ENCODE peak calls at places on chromosomes 12 and 14, in seven cellular contexts. One of them, this sample, is unnamed.
A peak's percentile ranks its signal among the peaks of the same experiment; 100 is the strongest.

GRCh38 chr12:57190821-57191220 is 25.8 kb upstream of the NXPH4 start:
- DNase-seq in HCT116: no peak
- DNase-seq in stomach: no peak
- DNase-seq in GM12878: no peak
- DNase-seq in breast epithelium: no peak
- DNase-seq in HL-60: no peak
- DNase-seq in K562: no peak
- DNase-seq in this sample: no peak

GRCh38 chr14:75295491-75296338 is 17.1 kb downstream of the FOS start:
- DNase-seq in K562: peak; percentile 52
- DNase-seq in HL-60: peak; percentile 70
- DNase-seq in stomach: peak; percentile 87
- DNase-seq in HCT116: no peak
- DNase-seq in GM12878: no peak
- DNase-seq in breast epithelium: peak; percentile 81
- DNase-seq in this sample: peak; percentile 51

GRCh38 chr14:106442857-106443256 is 916.5 kb downstream of the TMEM121 start:
- DNase-seq in breast epithelium: no peak
- DNase-seq in K562: no peak
- DNase-seq in GM12878: no peak
- DNase-seq in HL-60: peak; percentile 7
- DNase-seq in HCT116: no peak
- DNase-seq in stomach: no peak
- DNase-seq in this sample: no peak

GRCh38 chr12:111467862-111468245 is 62.1 kb downstream of the SH2B3 start:
- DNase-seq in HCT116: no peak
- DNase-seq in HL-60: no peak
- DNase-seq in K562: no peak
- DNase-seq in breast epithelium: no peak
- DNase-seq in stomach: no peak
- DNase-seq in GM12878: no peak
- DNase-seq in this sample: no peak

GRCh38 chr14:96297000-96297399 is 41.0 kb downstream of the BDKRB1 start:
- DNase-seq in GM12878: no peak
- DNase-seq in K562: no peak
- DNase-seq in HCT116: no peak
- DNase-seq in breast epithelium: no peak
- DNase-seq in HL-60: no peak
- DNase-seq in stomach: no peak
- DNase-seq in this sample: no peak

GRCh38 chr12:84803661-84804060 is 108.9 kb downstream of the SLC6A15 start:
- DNase-seq in K562: no peak
- DNase-seq in HL-60: no peak
- DNase-seq in HCT116: no peak
- DNase-seq in GM12878: no peak
- DNase-seq in stomach: no peak
- DNase-seq in breast epithelium: no peak
- DNase-seq in this sample: no peak

GRCh38 chr12:128365831-128366231 is 98.9 kb downstream of the TMEM132C start:
- DNase-seq in K562: no peak
- DNase-seq in HL-60: peak; percentile 31
- DNase-seq in stomach: no peak
- DNase-seq in HCT116: no peak
- DNase-seq in breast epithelium: no peak
- DNase-seq in GM12878: no peak
- DNase-seq in this sample: no peak

GRCh38 chr12:24797901-24798300 is 151.0 kb downstream of the BCAT1 start:
- DNase-seq in HL-60: no peak
- DNase-seq in stomach: no peak
- DNase-seq in breast epithelium: no peak
- DNase-seq in GM12878: no peak
- DNase-seq in HCT116: no peak
- DNase-seq in K562: no peak
- DNase-seq in this sample: no peak

GRCh38 chr12:40647651-40648050 is 44.6 kb upstream of the CNTN1 start:
- DNase-seq in HCT116: peak; percentile 10
- DNase-seq in HL-60: no peak
- DNase-seq in GM12878: no peak
- DNase-seq in stomach: no peak
- DNase-seq in breast epithelium: no peak
- DNase-seq in K562: no peak
- DNase-seq in this sample: no peak

GRCh38 chr14:69612759-69613145 is 1.4 kb downstream of the SUSD6 start:
- DNase-seq in HCT116: peak; percentile 7
- DNase-seq in GM12878: no peak
- DNase-seq in stomach: no peak
- DNase-seq in K562: no peak
- DNase-seq in breast epithelium: no peak
- DNase-seq in HL-60: no peak
- DNase-seq in this sample: no peak

GRCh38 chr14:35715079-35715478 is 94.0 kb downstream of the RALGAPA1 start:
- DNase-seq in HCT116: no peak
- DNase-seq in breast epithelium: no peak
- DNase-seq in GM12878: no peak
- DNase-seq in K562: no peak
- DNase-seq in stomach: no peak
- DNase-seq in HL-60: no peak
- DNase-seq in this sample: no peak

GRCh38 chr12:4012977-4013968 is 140.1 kb upstream of the PARP11 start:
- DNase-seq in breast epithelium: no peak
- DNase-seq in HCT116: no peak
- DNase-seq in K562: no peak
- DNase-seq in GM12878: no peak
- DNase-seq in stomach: no peak
- DNase-seq in HL-60: no peak
- DNase-seq in this sample: no peak
- TF ChIP-seq POLR2AphosphoS5 in breast epithelium: no peak
- TF ChIP-seq POLR2AphosphoS5 in HCT116: no peak
- TF ChIP-seq POLR2AphosphoS5 in K562: no peak
- TF ChIP-seq POLR2AphosphoS5 in GM12878: no peak
- TF ChIP-seq POLR2AphosphoS5 in stomach: no peak
- TF ChIP-seq POLR2AphosphoS5 in HL-60: no peak
- TF ChIP-seq POLR2AphosphoS5 in this sample: no peak

DNA sequence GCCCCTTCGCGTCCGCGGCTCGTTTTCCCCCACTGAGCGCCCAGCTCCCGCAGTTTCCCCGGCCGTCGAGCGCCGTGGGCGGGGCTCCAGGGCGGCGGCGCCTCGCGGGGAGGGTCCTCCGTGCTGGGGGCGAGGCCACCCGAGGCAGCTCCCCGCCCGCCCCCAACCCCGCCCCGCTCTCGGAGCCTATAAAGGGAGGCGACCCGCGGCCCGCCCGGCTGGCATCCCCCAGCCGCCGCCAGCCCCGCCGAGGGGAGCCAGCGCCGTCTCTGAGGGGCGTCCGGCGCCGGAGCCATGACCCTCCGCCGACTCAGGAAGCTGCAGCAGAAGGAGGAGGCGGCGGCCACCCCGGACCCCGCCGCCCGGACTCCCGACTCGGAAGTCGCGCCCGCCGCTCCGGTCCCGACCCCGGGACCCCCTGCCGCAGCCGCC is at the start of gene TAMALIN:
- DNase-seq in GM12878: no peak
- DNase-seq in breast epithelium: peak; percentile 62
- DNase-seq in stomach: peak; percentile 70
- DNase-seq in K562: peak; percentile 82
- DNase-seq in HL-60: no peak
- DNase-seq in HCT116: no peak
- DNase-seq in this sample: peak; percentile 63
- TF ChIP-seq POLR2AphosphoS5 in GM12878: peak; percentile 62
- TF ChIP-seq POLR2AphosphoS5 in breast epithelium: peak; percentile 38
- TF ChIP-seq POLR2AphosphoS5 in stomach: peak; percentile 95
- TF ChIP-seq POLR2AphosphoS5 in K562: no peak
- TF ChIP-seq POLR2AphosphoS5 in HL-60: no peak
- TF ChIP-seq POLR2AphosphoS5 in HCT116: no peak
- TF ChIP-seq POLR2AphosphoS5 in this sample: no peak

GRCh38 chr12:104704224-104704623 is 247.5 kb downstream of the CHST11 start:
- DNase-seq in K562: no peak
- DNase-seq in GM12878: no peak
- DNase-seq in breast epithelium: no peak
- DNase-seq in stomach: no peak
- DNase-seq in HCT116: no peak
- DNase-seq in HL-60: no peak
- DNase-seq in this sample: no peak

GRCh38 chr12:104707794-104708558 is 250.1 kb downstream of the SLC41A2 start:
- DNase-seq in GM12878: no peak
- DNase-seq in K562: no peak
- DNase-seq in HL-60: no peak
- DNase-seq in stomach: no peak
- DNase-seq in breast epithelium: no peak
- DNase-seq in HCT116: no peak
- DNase-seq in this sample: no peak

GRCh38 chr12:104708891-104709290 is 249.2 kb downstream of the SLC41A2 start:
- DNase-seq in HL-60: no peak
- DNase-seq in GM12878: no peak
- DNase-seq in HCT116: no peak
- DNase-seq in stomach: no peak
- DNase-seq in K562: no peak
- DNase-seq in breast epithelium: no peak
- DNase-seq in this sample: no peak

GRCh38 chr12:104709692-104710435 is 248.2 kb downstream of the SLC41A2 start:
- DNase-seq in breast epithelium: no peak
- DNase-seq in HCT116: no peak
- DNase-seq in stomach: no peak
- DNase-seq in HL-60: no peak
- DNase-seq in K562: no peak
- DNase-seq in GM12878: no peak
- DNase-seq in this sample: no peak

DNA sequence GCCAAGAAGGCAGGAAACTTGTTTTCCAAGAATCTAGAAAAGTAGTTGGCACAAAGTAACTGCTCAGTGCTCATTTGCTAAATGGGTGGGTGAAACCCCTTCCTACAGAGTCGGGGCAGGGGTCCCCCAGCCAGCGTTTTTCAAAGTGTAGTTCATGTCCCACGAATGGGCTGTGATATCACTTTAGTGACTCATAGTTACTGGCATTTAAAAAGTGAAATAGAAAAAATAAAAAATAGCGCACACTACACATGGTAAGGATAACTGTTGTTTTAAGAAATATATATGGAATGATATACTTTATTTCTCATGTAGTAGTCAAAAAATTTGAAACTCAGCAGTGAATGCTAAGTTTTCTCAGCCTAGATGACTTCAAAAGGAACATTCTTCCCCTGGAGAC is 250.4 kb downstream of the CHST11 start:
- DNase-seq in HL-60: no peak
- DNase-seq in K562: no peak
- DNase-seq in stomach: no peak
- DNase-seq in breast epithelium: no peak
- DNase-seq in HCT116: no peak
- DNase-seq in GM12878: no peak
- DNase-seq in this sample: no peak
- TF ChIP-seq POLR2AphosphoS5 in HL-60: no peak
- TF ChIP-seq POLR2AphosphoS5 in K562: no peak
- TF ChIP-seq POLR2AphosphoS5 in stomach: no peak
- TF ChIP-seq POLR2AphosphoS5 in breast epithelium: no peak
- TF ChIP-seq POLR2AphosphoS5 in HCT116: no peak
- TF ChIP-seq POLR2AphosphoS5 in GM12878: no peak
- TF ChIP-seq POLR2AphosphoS5 in this sample: no peak

GRCh38 chr12:49744363-49744885 is 3.1 kb downstream of the TMBIM6 start:
- DNase-seq in GM12878: no peak
- DNase-seq in HCT116: no peak
- DNase-seq in K562: no peak
- DNase-seq in stomach: no peak
- DNase-seq in HL-60: no peak
- DNase-seq in breast epithelium: no peak
- DNase-seq in this sample: no peak

GRCh38 chr12:49740930-49741881 is at the start of gene TMBIM6:
- DNase-seq in GM12878: peak; percentile 99
- DNase-seq in HCT116: peak; percentile 100
- DNase-seq in HL-60: peak; percentile 100
- DNase-seq in stomach: peak; percentile 100
- DNase-seq in breast epithelium: peak; percentile 100
- DNase-seq in K562: peak; percentile 96
- DNase-seq in this sample: peak; percentile 79

DNA sequence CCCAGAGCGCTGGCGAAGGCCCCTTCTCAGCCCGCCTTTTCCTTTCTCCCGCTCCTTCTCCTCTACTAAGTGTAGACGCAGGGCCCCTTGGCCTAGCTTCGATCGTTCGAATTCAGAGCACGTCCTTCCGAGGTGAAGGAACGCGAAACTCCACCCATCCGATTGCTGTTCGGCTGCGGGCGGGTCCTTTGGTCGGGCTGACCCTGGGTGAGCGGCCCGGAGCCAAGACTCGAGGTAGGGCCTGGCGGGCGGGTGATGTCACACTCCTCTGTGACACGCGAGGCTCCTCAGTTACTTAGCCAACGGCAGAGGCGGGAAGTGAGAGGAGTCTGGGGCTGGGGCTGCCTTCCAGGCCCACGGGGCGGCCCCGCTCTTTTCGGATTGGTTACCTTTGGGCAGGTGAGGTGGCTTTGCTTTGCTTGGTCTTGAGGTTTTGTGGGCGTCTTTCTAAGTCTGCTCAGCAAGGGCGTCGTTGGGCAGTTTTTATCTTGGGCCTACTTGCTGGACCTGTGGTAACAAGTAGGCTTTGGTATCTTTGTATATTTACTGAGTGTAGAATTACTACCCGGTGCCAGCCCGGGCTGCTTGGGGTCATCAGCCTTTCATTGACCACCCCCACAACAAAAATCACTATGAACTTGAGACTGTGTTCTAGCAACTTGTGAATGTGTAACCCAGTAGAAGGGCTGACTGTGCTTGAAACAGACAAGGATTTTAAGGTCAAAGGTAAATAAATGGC is 694 bp downstream of the TMBIM6 start:
- DNase-seq in stomach: peak; percentile 93
- DNase-seq in HCT116: peak; percentile 59
- DNase-seq in breast epithelium: peak; percentile 91
- DNase-seq in GM12878: peak; percentile 49
- DNase-seq in K562: peak; percentile 67
- DNase-seq in HL-60: peak; percentile 91
- DNase-seq in this sample: peak; percentile 51
- TF ChIP-seq POLR2AphosphoS5 in stomach: peak; percentile 62
- TF ChIP-seq POLR2AphosphoS5 in HCT116: no peak
- TF ChIP-seq POLR2AphosphoS5 in breast epithelium: peak; percentile 37
- TF ChIP-seq POLR2AphosphoS5 in GM12878: peak; percentile 80
- TF ChIP-seq POLR2AphosphoS5 in K562: peak; percentile 45
- TF ChIP-seq POLR2AphosphoS5 in HL-60: no peak
- TF ChIP-seq POLR2AphosphoS5 in this sample: peak; percentile 77